ENCODE peak calls at places on chromosome 17, in four cellular contexts. V is GM12878, K is K562, G is WTC11. J is an unnamed sample.

GRCh38 chr17:50837980-50838954 is 2.9 kb downstream of the WFIKKN2 start:
- DNase-seq in V (no peak), K (no peak), G (no peak), J (no peak)

GRCh38 chr17:47414612-47415011 is 90.9 kb downstream of the EFCAB13 start:
- DNase-seq in V (no peak), K (no peak), G (no peak), J (no peak)

GRCh38 chr17:56482229-56482628 is 111.3 kb upstream of the NOG start:
- DNase-seq in V (no peak), K (no peak), G (no peak), J (no peak)

GRCh38 chr17:50263293-50264262 is 10.7 kb upstream of the TMEM92 start:
- DNase-seq in V (no peak), K (peak), G (no peak), J (peak)

GRCh38 chr17:49913226-49914095 is 55.5 kb upstream of the DLX4 start:
- DNase-seq in V (no peak), K (peak), G (no peak), J (no peak)

GRCh38 chr17:8410882-8411238 is 13.2 kb upstream of the RNF222 start:
- DNase-seq in V (no peak), K (no peak), G (no peak), J (no peak)

GRCh38 chr17:4186244-4186920 is 43.4 kb downstream of the CYB5D2 start:
- DNase-seq in V (no peak), K (no peak), G (no peak), J (no peak)

GRCh38 chr17:78890111-78890897 is 12.7 kb downstream of the CEP295NL start:
- DNase-seq in V (no peak), K (no peak), G (no peak), J (no peak)

GRCh38 chr17:42404326-42405055 is 16.2 kb upstream of the STAT3 start:
- DNase-seq in V (no peak), K (no peak), G (no peak), J (no peak)

GRCh38 chr17:19714542-19715411 is 1.6 kb downstream of the SLC47A2 start:
- DNase-seq in V (no peak), K (no peak), G (no peak), J (no peak)

GRCh38 chr17:82956146-82956725 is 116.4 kb upstream of the ZNF750 start:
- DNase-seq in V (no peak), K (no peak), G (peak), J (no peak)

GRCh38 chr17:81198826-81199481 is 23.8 kb downstream of the CEP131 start:
- DNase-seq in V (no peak), K (no peak), G (no peak), J (no peak)

GRCh38 chr17:7043195-7043543 is 723 bp downstream of the SLC16A11 start:
- DNase-seq in V (no peak), K (no peak), G (peak), J (peak)

GRCh38 chr17:17391575-17392370 is 85.0 kb upstream of the MED9 start:
- DNase-seq in V (peak), K (peak), G (no peak), J (no peak)

GRCh38 chr17:61284174-61284573 is 115.5 kb upstream of the TBX2 start:
- DNase-seq in V (no peak), K (no peak), G (no peak), J (no peak)

GRCh38 chr17:82419471-82419995 is 1.1 kb upstream of the OGFOD3 start:
- DNase-seq in V (no peak), K (no peak), G (no peak), J (no peak)

GRCh38 chr17:62892069-62892675 is 73.9 kb upstream of the TANC2 start:
- DNase-seq in V (no peak), K (no peak), G (no peak), J (no peak)

GRCh38 chr17:72038427-72038826 is 82.4 kb upstream of the SOX9 start:
- DNase-seq in V (no peak), K (no peak), G (no peak), J (no peak)

GRCh38 chr17:75366432-75366831 is 39.0 kb downstream of the GRB2 start:
- DNase-seq in V (no peak), K (no peak), G (no peak), J (no peak)
- TF ChIP-seq USF1 in V (no peak), K (no peak), G (no peak), J (no peak)

GRCh38 chr17:75832164-75832651 is 12.0 kb downstream of the UNC13D start:
- DNase-seq in V (no peak), K (no peak), G (no peak), J (no peak)
- TF ChIP-seq USF1 in V (no peak), K (no peak), G (no peak), J (no peak)

GRCh38 chr17:15264542-15264941 is 584 bp downstream of the PMP22 start:
- DNase-seq in V (no peak), K (no peak), G (no peak), J (no peak)
- TF ChIP-seq USF1 in V (no peak), K (no peak), G (no peak), J (no peak)

DNA sequence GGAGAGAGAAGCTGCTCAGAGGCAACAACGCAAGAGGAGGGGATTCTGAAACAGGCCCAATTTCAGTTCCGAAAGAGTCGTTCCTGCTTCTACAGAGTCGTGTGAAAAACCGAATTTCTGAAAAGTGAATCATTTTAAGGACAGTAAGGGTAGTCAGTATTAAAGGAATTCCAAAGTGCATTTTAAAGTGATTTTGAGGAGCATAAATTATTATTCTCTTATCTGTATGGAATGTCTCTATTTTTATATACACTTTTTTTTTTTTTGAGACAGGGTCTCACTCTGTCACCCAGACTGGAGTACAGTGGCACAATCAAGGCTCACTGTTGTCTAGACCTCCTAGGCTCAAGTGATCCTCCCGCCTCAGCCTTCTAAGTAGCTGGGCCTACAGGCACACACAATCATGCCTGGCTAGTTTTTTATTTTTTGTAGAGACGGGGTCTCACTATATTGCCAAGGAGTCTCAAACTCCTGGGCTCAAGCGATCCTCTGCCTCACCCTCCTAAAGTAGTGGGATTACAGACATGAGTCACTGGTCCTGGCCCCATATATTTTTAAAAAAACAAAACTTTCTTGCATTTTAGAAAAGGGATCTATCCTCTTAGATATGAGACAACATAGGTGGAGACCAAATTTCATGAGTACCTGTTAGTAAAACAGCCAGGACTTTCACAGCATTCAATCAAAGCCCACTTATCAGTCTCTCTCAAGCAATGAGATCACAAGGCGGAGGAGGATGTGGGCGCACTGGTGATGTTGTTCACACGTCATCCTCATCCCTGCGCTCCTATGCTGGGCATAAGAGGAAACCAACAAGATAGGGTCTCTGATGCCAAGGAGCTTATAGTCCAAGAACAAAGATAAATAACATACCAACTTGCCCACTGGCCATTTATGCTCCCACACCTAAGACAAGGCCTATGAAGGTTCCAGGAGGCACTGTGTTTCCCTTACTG is 53.2 kb downstream of the SMG6 start:
- DNase-seq in V (no peak), K (no peak), G (no peak), J (no peak)
- TF ChIP-seq USF1 in V (no peak), K (no peak), G (no peak), J (no peak)

DNA sequence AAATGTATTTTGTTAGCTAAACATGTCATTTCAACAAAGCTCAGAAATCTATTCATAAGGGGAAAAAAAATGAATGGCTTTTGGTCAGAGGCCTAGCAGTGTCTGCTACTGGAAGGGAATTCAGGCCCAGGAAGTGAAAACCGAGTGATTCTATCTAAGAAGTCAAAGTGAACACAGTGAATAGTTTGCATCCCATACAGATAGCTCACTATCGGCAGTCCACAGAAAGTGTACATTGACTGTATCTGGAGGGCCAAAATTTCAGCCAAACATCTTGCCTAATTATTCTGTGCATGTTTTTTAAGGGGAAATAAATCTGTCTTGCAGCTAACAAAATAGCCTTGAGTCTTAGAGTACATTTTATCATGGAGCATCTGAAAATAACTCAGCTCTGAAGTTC is 214.4 kb upstream of the CACNG5 start:
- DNase-seq in V (no peak), K (peak), G (no peak), J (no peak)
- TF ChIP-seq USF1 in V (no peak), K (no peak), G (no peak), J (no peak)

GRCh38 chr17:77721823-77722160 is 236.7 kb upstream of the TNRC6C start:
- DNase-seq in V (no peak), K (no peak), G (no peak), J (no peak)
- TF ChIP-seq USF1 in V (no peak), K (no peak), G (no peak), J (no peak)

GRCh38 chr17:40099627-40100418 is 566 bp downstream of the NR1D1 start:
- DNase-seq in V (no peak), K (no peak), G (no peak), J (no peak)
- TF ChIP-seq USF1 in V (no peak), K (no peak), G (no peak), J (no peak)

DNA sequence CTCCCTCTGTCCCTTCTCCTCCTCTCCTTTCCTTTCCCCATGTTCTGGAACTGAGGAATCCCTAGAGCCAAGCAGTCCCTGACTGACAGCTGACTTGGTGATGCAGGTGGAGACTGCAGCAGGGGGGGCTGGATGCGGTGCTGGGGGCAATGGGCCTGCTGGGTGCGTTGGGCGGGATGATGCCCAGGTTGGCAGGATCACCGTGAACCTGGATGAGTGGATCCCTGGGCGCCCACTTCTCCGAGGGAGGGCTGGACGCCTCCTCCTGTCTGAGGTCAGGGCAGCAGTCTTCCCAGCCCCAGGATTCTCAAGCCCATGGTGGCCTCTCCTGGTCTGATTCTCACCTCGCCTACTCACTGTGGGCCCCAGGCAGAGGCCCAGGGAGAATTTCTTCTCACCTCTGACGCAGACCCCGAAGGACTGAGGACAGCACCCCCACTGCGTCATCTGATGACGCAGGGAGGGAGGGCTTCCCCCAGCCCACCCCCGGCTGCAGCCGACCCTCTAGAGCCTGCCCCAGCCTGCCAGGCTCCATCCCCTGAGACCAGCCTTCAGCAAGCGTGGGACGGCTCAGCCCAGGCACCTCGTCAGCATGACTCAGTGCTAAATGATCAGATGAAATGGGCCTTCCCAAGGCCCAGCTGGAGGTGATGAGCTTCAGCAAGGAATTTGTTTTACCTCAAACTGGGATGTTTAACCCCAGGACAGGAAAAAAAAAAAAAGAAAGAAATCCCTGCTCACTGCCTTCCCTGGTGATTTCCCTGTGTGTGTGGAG is 188.0 kb upstream of the TNRC6C start:
- DNase-seq in V (no peak), K (peak), G (no peak), J (no peak)
- TF ChIP-seq USF1 in V (no peak), K (no peak), G (no peak), J (no peak)